ENCODE peak calls at places on chromosome 17, in five cellular contexts. L is GM18507, J is ovary, K is stromal cell of bone marrow, O is type B pancreatic cell. U is an unnamed sample.

GRCh38 chr17:82786427-82786826 is 34.6 kb downstream of the TBCD start:
- DNase-seq in L (no peak), J (no peak), K (no peak), O (no peak), U (no peak)

GRCh38 chr17:38403491-38403890 is 24.8 kb upstream of the ARHGAP23 start:
- DNase-seq in L (no peak), J (no peak), K (peak), O (no peak), U (no peak)

GRCh38 chr17:56680676-56681075 is 87.2 kb downstream of the NOG start:
- DNase-seq in L (no peak), J (no peak), K (no peak), O (no peak), U (no peak)

GRCh38 chr17:75404223-75404738 is 1.2 kb downstream of the GRB2 start:
- DNase-seq in L (no peak), J (peak), K (peak), O (no peak), U (peak)

GRCh38 chr17:1197781-1198490 is 18.2 kb upstream of the ABR start:
- DNase-seq in L (peak), J (peak), K (no peak), O (no peak), U (no peak)

GRCh38 chr17:31279401-31279800 is 17.6 kb downstream of the OMG start:
- DNase-seq in L (no peak), J (no peak), K (no peak), O (no peak), U (no peak)

GRCh38 chr17:35242158-35242804 is 591 bp upstream of the SLFN5 start:
- DNase-seq in L (peak), J (peak), K (peak), O (peak), U (peak)

GRCh38 chr17:8630227-8630801 is at the start of gene MYH10:
- DNase-seq in L (no peak), J (peak), K (no peak), O (no peak), U (peak)

GRCh38 chr17:78375401-78376079 is 2.9 kb upstream of the PGS1 start:
- DNase-seq in L (no peak), J (no peak), K (peak), O (no peak), U (peak)

GRCh38 chr17:80941743-80942211 is 49.9 kb upstream of the CHMP6 start:
- DNase-seq in L (no peak), J (peak), K (no peak), O (no peak), U (no peak)